ENCODE peak calls at places on chromosomes 12 and 14, in nine cellular contexts. P is MM.1S, I is AG04450, O is suprapubic skin, K is left lung, C is transverse colon, S is RWPE2, F is Peyer's patch, U is pancreas. Y is an unnamed sample.

GRCh38 chr12:28172434-28173030 is 17.7 kb upstream of the CCDC91 start:
- DNase-seq in P (peak; percentile 26), I (peak; percentile 21), O (no peak), K (no peak), C (peak; percentile 25), S (no peak), F (no peak), U (no peak), Y (peak; percentile 58)

GRCh38 chr12:48979602-48980388 is 1.7 kb downstream of the WNT1 start:
- DNase-seq in P (no peak), I (no peak), O (no peak), K (no peak), C (peak; percentile 50), S (peak; percentile 40), F (no peak), U (peak; percentile 54), Y (no peak)

GRCh38 chr14:54177861-54178591 is 218.8 kb upstream of the CDKN3 start:
- DNase-seq in P (no peak), I (no peak), O (no peak), K (no peak), C (no peak), S (no peak), F (no peak), U (no peak), Y (no peak)

GRCh38 chr14:93286212-93286890 is 46.5 kb downstream of the BTBD7 start:
- DNase-seq in P (no peak), I (no peak), O (no peak), K (no peak), C (no peak), S (no peak), F (no peak), U (no peak), Y (peak; percentile 86)

GRCh38 chr12:115511305-115511704 is 766.2 kb downstream of the MED13L start:
- DNase-seq in P (no peak), I (no peak), O (no peak), K (no peak), C (no peak), S (no peak), F (no peak), U (no peak), Y (no peak)

GRCh38 chr14:20998674-20999366 is at the start of gene SLC39A2:
- DNase-seq in P (no peak), I (no peak), O (no peak), K (peak; percentile 69), C (peak; percentile 82), S (no peak), F (peak; percentile 65), U (no peak), Y (peak; percentile 76)

GRCh38 chr14:34548472-34548981 is 9.0 kb upstream of the EAPP start:
- DNase-seq in P (no peak), I (no peak), O (no peak), K (no peak), C (no peak), S (peak; percentile 21), F (no peak), U (no peak), Y (no peak)

GRCh38 chr12:69331846-69332684 is 16.1 kb upstream of the LYZ start:
- DNase-seq in P (no peak), I (no peak), O (no peak), K (no peak), C (no peak), S (no peak), F (no peak), U (peak; percentile 32), Y (no peak)

GRCh38 chr12:106632797-106633450 is 50.1 kb downstream of the RFX4 start:
- DNase-seq in P (no peak), I (no peak), O (no peak), K (no peak), C (no peak), S (no peak), F (no peak), U (no peak), Y (no peak)

DNA sequence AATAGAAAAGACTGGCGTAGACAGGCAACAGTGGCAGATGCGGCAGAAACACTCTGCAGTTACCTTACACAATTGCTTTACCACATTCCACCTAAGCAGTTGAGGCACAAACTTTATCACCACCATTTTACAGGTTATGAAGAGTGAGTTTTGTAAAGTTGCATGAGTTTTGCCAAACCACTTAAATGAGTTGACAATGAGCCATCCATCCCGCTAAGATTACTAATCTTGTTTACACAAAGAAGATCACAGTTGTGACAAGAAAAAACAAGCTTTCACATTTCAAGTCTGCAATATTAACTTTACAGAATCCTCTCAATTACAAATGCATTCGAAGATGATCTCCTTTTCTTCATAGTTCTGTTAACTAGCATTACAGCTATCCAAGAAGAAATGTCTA is 1.8 kb downstream of the TMCC3 start:
- DNase-seq in P (no peak), I (no peak), O (no peak), K (no peak), C (no peak), S (no peak), F (no peak), U (no peak), Y (no peak)
- H3K4me3 ChIP-seq in P (peak overlapping the region; percentile 68), I (no peak overlapping the region), O (peak overlapping the region; percentile 73), K (no peak overlapping the region), C (no peak overlapping the region), S (peak overlapping the region; percentile 70), F (no peak overlapping the region), U (no peak overlapping the region), Y (no peak overlapping the region)

GRCh38 chr14:24215495-24216344 is at the start of gene MDP1:
- DNase-seq in P (peak; percentile 85), I (peak; percentile 43), O (peak; percentile 91), K (peak; percentile 88), C (peak; percentile 90), S (peak; percentile 83), F (peak; percentile 89), U (peak; percentile 84), Y (peak; percentile 87)
- TF ChIP-seq CTCF in P (peak; percentile 58), I (peak; percentile 41), O (peak; percentile 60), K (peak; percentile 22), C (peak; percentile 54), S (peak; percentile 91), F (peak; percentile 49), U (no peak), Y (no peak)

GRCh38 chr14:103206023-103206481 is 82.8 kb downstream of the TNFAIP2 start:
- DNase-seq in P (no peak), I (no peak), O (no peak), K (no peak), C (no peak), S (peak; percentile 54), F (no peak), U (no peak), Y (no peak)

GRCh38 chr14:103209054-103209453 is 85.8 kb downstream of the TNFAIP2 start:
- DNase-seq in P (no peak), I (no peak), O (no peak), K (no peak), C (no peak), S (peak; percentile 21), F (no peak), U (no peak), Y (no peak)

GRCh38 chr14:103207038-103207403 is 83.8 kb downstream of the TNFAIP2 start:
- DNase-seq in P (no peak), I (no peak), O (peak; percentile 95), K (peak; percentile 79), C (peak; percentile 68), S (peak; percentile 72), F (peak; percentile 82), U (peak; percentile 61), Y (peak; percentile 20)

GRCh38 chr14:103205541-103205906 is 82.3 kb downstream of the TNFAIP2 start:
- DNase-seq in P (no peak), I (no peak), O (no peak), K (no peak), C (no peak), S (no peak), F (no peak), U (no peak), Y (no peak)

DNA sequence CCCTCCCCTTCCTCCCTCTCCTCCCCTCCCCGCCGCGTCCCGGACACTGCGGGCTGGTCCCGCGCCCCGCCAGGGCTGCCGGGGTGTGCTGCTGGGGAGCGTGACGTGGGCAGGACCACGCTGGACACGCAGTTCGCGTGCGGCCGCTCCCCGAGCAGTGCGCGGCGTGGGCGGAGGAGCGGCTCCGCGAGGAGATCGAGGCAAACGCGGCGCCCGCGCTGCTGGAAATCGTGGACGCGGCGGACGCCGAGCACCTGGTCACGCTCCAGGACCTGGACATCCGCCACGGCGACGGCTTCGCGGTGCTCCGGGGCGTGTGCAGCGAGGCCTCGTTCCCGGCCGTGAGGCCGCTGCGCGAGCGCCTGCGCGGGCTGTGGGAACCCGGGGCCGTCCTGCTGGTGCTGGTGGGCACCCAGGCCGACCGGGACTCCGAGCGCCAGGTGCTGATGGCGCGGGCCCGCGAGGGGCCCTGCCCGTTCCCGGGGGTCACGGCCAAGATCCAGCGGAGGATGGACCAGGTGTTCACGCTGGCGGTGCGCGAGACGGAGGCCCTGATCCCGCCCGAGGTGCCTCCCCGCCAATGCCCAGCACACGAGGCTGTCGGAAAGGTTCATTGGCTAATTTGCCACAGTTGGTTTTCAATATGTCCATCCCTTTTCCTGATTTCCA is 84.3 kb downstream of the TNFAIP2 start:
- DNase-seq in P (no peak), I (no peak), O (no peak), K (no peak), C (no peak), S (peak; percentile 61), F (peak; percentile 63), U (peak; percentile 43), Y (no peak)
- H3K27ac ChIP-seq in P (no peak overlapping the region), I (no peak overlapping the region), O (peak overlapping the region; percentile 89), K (peak overlapping the region; percentile 20), C (peak overlapping the region; percentile 83), S (no peak overlapping the region), F (peak overlapping the region; percentile 86), U (peak overlapping the region; percentile 44), Y (peak overlapping the region; percentile 83)

GRCh38 chr12:15726757-15727112 is 62.5 kb downstream of the EPS8 start:
- DNase-seq in P (no peak), I (no peak), O (no peak), K (no peak), C (no peak), S (no peak), F (no peak), U (no peak), Y (no peak)
- H3K4me3 ChIP-seq in P (no peak overlapping the region), I (no peak overlapping the region), O (no peak overlapping the region), K (no peak overlapping the region), C (no peak overlapping the region), S (no peak overlapping the region), F (no peak overlapping the region), U (no peak overlapping the region), Y (no peak overlapping the region)

DNA sequence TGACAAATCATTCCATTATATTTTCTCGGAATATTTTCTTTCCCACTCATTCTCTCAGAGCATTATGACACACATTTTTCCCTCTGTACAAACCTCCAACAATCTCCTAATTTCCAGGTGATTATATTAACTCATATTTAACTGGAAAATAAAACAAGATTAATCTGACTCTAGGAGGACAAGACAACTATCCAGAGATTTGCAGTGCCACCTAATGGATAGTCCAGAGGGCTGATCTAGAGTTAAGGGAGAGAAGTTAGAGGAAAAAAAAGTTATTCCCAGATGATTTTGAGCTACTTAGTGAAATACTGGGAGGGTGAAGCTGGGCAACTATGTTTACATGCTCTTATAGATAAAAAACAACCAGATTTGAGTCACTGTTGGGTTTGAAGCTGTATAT is 161.7 kb downstream of the ALX1 start:
- DNase-seq in P (no peak), I (no peak), O (no peak), K (no peak), C (no peak), S (no peak), F (no peak), U (no peak), Y (peak; percentile 6)
- TF ChIP-seq CTCF in P (peak; percentile 16), I (peak; percentile 17), O (no peak), K (no peak), C (no peak), S (peak; percentile 45), F (no peak), U (no peak), Y (peak; percentile 45)

Y was measured in fibroblast of lung.